ENCODE peak calls at places on chromosomes 2 and 18, in eight cellular contexts. V is fibroblast of lung; L is endodermal cell; T is tibial nerve; S is adrenal gland; J is CD4-positive, alpha-beta T cell; H is WTC11; R is coronary artery. O is an unnamed sample.

GRCh38 chr18:76672627-76673026 is 149.7 kb upstream of the ZNF236 start:
- DNase-seq in L (peak), R (no peak), V (peak), S (no peak), T (no peak), J (no peak), H (no peak), O (no peak)

GRCh38 chr2:160432633-160433032 is 61.0 kb downstream of the RBMS1 start:
- DNase-seq in J (no peak), T (no peak), R (no peak), S (peak), V (peak), H (no peak), L (peak), O (no peak)

GRCh38 chr2:197137234-197137633 is 173.3 kb downstream of the ANKRD44 start:
- DNase-seq in S (peak), H (no peak), R (no peak), L (no peak), J (no peak), T (no peak), V (peak), O (no peak)

GRCh38 chr2:224155896-224156295 is 116.8 kb upstream of the SERPINE2 start:
- DNase-seq in J (no peak), S (no peak), R (no peak), L (no peak), H (no peak), T (no peak), V (peak), O (no peak)

GRCh38 chr2:230798769-230799399 is 65.9 kb upstream of the ITM2C start:
- DNase-seq in L (no peak), V (peak), R (no peak), S (peak), J (peak), T (peak), H (no peak), O (no peak)

GRCh38 chr2:12089001-12089400 is 342.6 kb downstream of the LPIN1 start:
- DNase-seq in J (no peak), S (no peak), T (no peak), H (no peak), R (no peak), V (no peak), L (no peak), O (no peak)

GRCh38 chr2:160836755-160837154 is 323.5 kb upstream of the TANK start:
- DNase-seq in J (no peak), T (no peak), L (no peak), H (no peak), S (no peak), R (no peak), V (peak), O (no peak)

GRCh38 chr2:214481204-214481603 is 70.3 kb downstream of the VWC2L start:
- DNase-seq in T (no peak), R (no peak), J (no peak), V (peak), L (no peak), H (no peak), S (no peak), O (no peak)

GRCh38 chr18:12911928-12912703 is 28.1 kb upstream of the PTPN2 start:
- DNase-seq in R (no peak), L (peak), V (no peak), H (peak), J (no peak), T (no peak), S (no peak), O (no peak)

GRCh38 chr2:18398833-18399232 is 161.6 kb downstream of the RDH14 start:
- DNase-seq in H (no peak), J (no peak), R (no peak), L (no peak), T (peak), V (no peak), S (no peak), O (no peak)

GRCh38 chr2:128520787-128521186 is 202.1 kb upstream of the HS6ST1 start:
- DNase-seq in L (peak), H (no peak), J (no peak), R (no peak), S (no peak), V (no peak), T (no peak), O (no peak)

GRCh38 chr2:65501074-65501473 is 68.7 kb upstream of the SPRED2 start:
- DNase-seq in T (no peak), L (no peak), J (no peak), S (no peak), H (no peak), R (no peak), V (no peak), O (no peak)

GRCh38 chr2:236088368-236089057 is 79.7 kb downstream of the GBX2 start:
- DNase-seq in L (no peak), S (no peak), H (no peak), T (no peak), J (no peak), R (no peak), V (no peak), O (no peak)

GRCh38 chr2:174683392-174683759 is 80.9 kb downstream of the CHRNA1 start:
- DNase-seq in R (no peak), H (no peak), J (no peak), S (no peak), V (peak), T (no peak), L (peak), O (no peak)
- TF ChIP-seq CTCF in R (no peak), H (no peak), J (peak), S (no peak), V (peak), T (no peak), L (peak), O (no peak)

GRCh38 chr18:63747006-63747405 is 28.2 kb upstream of the SERPINB7 start:
- DNase-seq in H (no peak), L (no peak), S (no peak), T (no peak), R (no peak), V (no peak), J (no peak), O (no peak)

GRCh38 chr18:63736856-63737255 is 34.1 kb downstream of the SERPINB11 start:
- DNase-seq in S (no peak), R (no peak), T (no peak), H (no peak), V (peak), J (no peak), L (no peak), O (no peak)

GRCh38 chr18:63741769-63742168 is 33.4 kb upstream of the SERPINB7 start:
- DNase-seq in R (no peak), H (no peak), L (no peak), J (no peak), S (no peak), T (no peak), V (no peak), O (no peak)
- TF ChIP-seq CTCF in R (no peak), H (no peak), L (peak), J (no peak), S (no peak), T (no peak), V (peak), O (peak)

GRCh38 chr2:169131587-169132512 is 62.5 kb downstream of the DHRS9 start:
- DNase-seq in J (no peak), S (no peak), R (no peak), T (no peak), L (no peak), H (no peak), V (peak), O (no peak)
- TF ChIP-seq CTCF in J (peak), S (peak), R (peak), T (peak), L (peak), H (peak), V (peak), O (peak)

GRCh38 chr2:2779727-2780126 is 448.7 kb upstream of the MYT1L start:
- DNase-seq in J (no peak), T (no peak), L (no peak), S (no peak), H (no peak), R (no peak), V (no peak), O (no peak)
- TF ChIP-seq CTCF in J (no peak), T (no peak), L (no peak), S (no peak), H (no peak), R (no peak), V (no peak), O (no peak)

GRCh38 chr2:62870966-62871365 is 165.5 kb downstream of the EHBP1 start:
- DNase-seq in T (no peak), J (no peak), L (no peak), V (no peak), S (no peak), R (no peak), H (no peak), O (no peak)
- TF ChIP-seq CTCF in T (no peak), J (no peak), L (no peak), V (no peak), S (no peak), R (no peak), H (no peak), O (no peak)

DNA sequence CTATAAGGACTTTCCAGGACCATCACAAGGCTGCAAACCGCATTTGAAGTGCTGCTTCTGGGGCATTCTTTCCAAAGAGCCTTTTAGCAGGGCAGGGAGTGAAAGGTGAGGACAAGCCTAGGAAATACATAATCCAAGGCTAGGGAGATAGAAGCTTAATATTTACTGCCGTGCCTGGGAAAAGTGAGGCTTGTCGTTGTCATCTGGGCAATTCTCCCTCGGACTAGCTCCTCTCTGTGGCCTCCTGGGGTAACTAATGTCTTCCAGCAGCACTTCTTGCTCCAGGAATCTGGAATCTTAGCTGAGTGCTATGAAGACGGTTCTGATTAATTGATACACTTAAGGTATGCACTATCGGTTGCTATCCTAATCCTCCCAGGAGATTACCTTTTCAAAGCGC is 69.3 kb upstream of the ATL2 start:
- DNase-seq in V (no peak), L (peak), S (peak), H (no peak), R (no peak), J (no peak), T (no peak), O (no peak)
- TF ChIP-seq CTCF in V (peak), L (peak), S (peak), H (no peak), R (no peak), J (no peak), T (no peak), O (no peak)

GRCh38 chr2:140891614-140892212 is 1239.1 kb downstream of the LRP1B start:
- DNase-seq in J (no peak), R (no peak), H (no peak), S (no peak), T (no peak), V (no peak), L (no peak), O (no peak)
- TF ChIP-seq CTCF in J (no peak), R (no peak), H (peak), S (no peak), T (no peak), V (no peak), L (peak), O (no peak)

O was measured in esophagus squamous epithelium.